ENCODE peak calls at places on chromosomes 4 and X, in five cellular contexts. One of them, this sample, is unnamed.

GRCh38 chr4:74206088-74206826 is 48.3 kb downstream of the MTHFD2L start:
- DNase-seq in GM06990: peak
- DNase-seq in left ventricle myocardium inferior: no peak
- DNase-seq in OCI-LY7: no peak
- DNase-seq in ovary: no peak
- DNase-seq in this sample: no peak

GRCh38 chr4:88937081-88937480 is 119.9 kb downstream of the FAM13A start:
- DNase-seq in GM06990: no peak
- DNase-seq in left ventricle myocardium inferior: no peak
- DNase-seq in OCI-LY7: no peak
- DNase-seq in ovary: no peak
- DNase-seq in this sample: no peak

GRCh38 chr4:176137626-176138025 is 57.8 kb downstream of the SPATA4 start:
- DNase-seq in GM06990: no peak
- DNase-seq in left ventricle myocardium inferior: no peak
- DNase-seq in OCI-LY7: no peak
- DNase-seq in ovary: no peak
- DNase-seq in this sample: no peak

GRCh38 chr4:147709999-147710398 is 21.9 kb upstream of the ARHGAP10 start:
- DNase-seq in GM06990: no peak
- DNase-seq in left ventricle myocardium inferior: no peak
- DNase-seq in OCI-LY7: no peak
- DNase-seq in ovary: no peak
- DNase-seq in this sample: no peak

GRCh38 chr4:75919914-75920313 is 17.7 kb upstream of the PPEF2 start:
- DNase-seq in GM06990: no peak
- DNase-seq in left ventricle myocardium inferior: peak
- DNase-seq in OCI-LY7: no peak
- DNase-seq in ovary: peak
- DNase-seq in this sample: no peak

GRCh38 chrX:22594771-22595170 is 322.1 kb downstream of the CBLL2 start:
- DNase-seq in GM06990: no peak
- DNase-seq in left ventricle myocardium inferior: no peak
- DNase-seq in OCI-LY7: no peak
- DNase-seq in ovary: no peak
- DNase-seq in this sample: no peak

GRCh38 chr4:185062606-185063005 is 44.3 kb downstream of the HELT start:
- DNase-seq in GM06990: no peak
- DNase-seq in left ventricle myocardium inferior: no peak
- DNase-seq in OCI-LY7: no peak
- DNase-seq in ovary: no peak
- DNase-seq in this sample: no peak

GRCh38 chr4:40573593-40574311 is 55.9 kb downstream of the RBM47 start:
- DNase-seq in GM06990: peak
- DNase-seq in left ventricle myocardium inferior: no peak
- DNase-seq in OCI-LY7: peak
- DNase-seq in ovary: no peak
- DNase-seq in this sample: no peak

GRCh38 chrX:44872319-44872816 is 620 bp upstream of the KDM6A start:
- DNase-seq in GM06990: no peak
- DNase-seq in left ventricle myocardium inferior: no peak
- DNase-seq in OCI-LY7: no peak
- DNase-seq in ovary: no peak
- DNase-seq in this sample: peak

GRCh38 chr4:182897601-182898478 is 19.3 kb downstream of the DCTD start:
- DNase-seq in GM06990: no peak
- DNase-seq in left ventricle myocardium inferior: no peak
- DNase-seq in OCI-LY7: no peak
- DNase-seq in ovary: no peak
- DNase-seq in this sample: no peak

GRCh38 chrX:15680401-15680800 is 15.8 kb upstream of the CLTRN start:
- DNase-seq in GM06990: peak
- DNase-seq in left ventricle myocardium inferior: no peak
- DNase-seq in OCI-LY7: no peak
- DNase-seq in ovary: no peak
- DNase-seq in this sample: no peak

GRCh38 chr4:41448935-41449334 is 89.0 kb upstream of the LIMCH1 start:
- DNase-seq in GM06990: no peak
- DNase-seq in left ventricle myocardium inferior: peak
- DNase-seq in OCI-LY7: no peak
- DNase-seq in ovary: peak
- DNase-seq in this sample: peak

GRCh38 chr4:151325320-151326246 is at the start of gene SH3D19:
- DNase-seq in GM06990: no peak
- DNase-seq in left ventricle myocardium inferior: peak
- DNase-seq in OCI-LY7: no peak
- DNase-seq in ovary: peak
- DNase-seq in this sample: peak

GRCh38 chrX:40524423-40524822 is 56.3 kb upstream of the ATP6AP2 start:
- DNase-seq in GM06990: no peak
- DNase-seq in left ventricle myocardium inferior: no peak
- DNase-seq in OCI-LY7: no peak
- DNase-seq in ovary: no peak
- DNase-seq in this sample: no peak

GRCh38 chrX:69156638-69157037 is 8.6 kb downstream of the PJA1 start:
- DNase-seq in GM06990: no peak
- DNase-seq in left ventricle myocardium inferior: no peak
- DNase-seq in OCI-LY7: no peak
- DNase-seq in ovary: no peak
- DNase-seq in this sample: no peak

GRCh38 chrX:136839196-136839595 is 41.3 kb downstream of the RBMX start:
- DNase-seq in GM06990: no peak
- DNase-seq in left ventricle myocardium inferior: no peak
- DNase-seq in OCI-LY7: no peak
- DNase-seq in ovary: no peak
- DNase-seq in this sample: no peak

GRCh38 chrX:2176274-2176673 is 324.5 kb downstream of the DHRSX start:
- DNase-seq in GM06990: no peak
- DNase-seq in left ventricle myocardium inferior: no peak
- DNase-seq in OCI-LY7: no peak
- DNase-seq in ovary: no peak
- DNase-seq in this sample: no peak

GRCh38 chrX:119008122-119008744 is 33.8 kb downstream of the LONRF3 start:
- DNase-seq in GM06990: no peak
- DNase-seq in left ventricle myocardium inferior: no peak
- DNase-seq in OCI-LY7: peak
- DNase-seq in ovary: no peak
- DNase-seq in this sample: no peak

GRCh38 chr4:146153964-146154536 is 21.5 kb upstream of the LSM6 start:
- DNase-seq in GM06990: no peak
- DNase-seq in left ventricle myocardium inferior: no peak
- DNase-seq in OCI-LY7: no peak
- DNase-seq in ovary: no peak
- DNase-seq in this sample: no peak

GRCh38 chrX:78624884-78625283 is 34.2 kb downstream of the RTL3 start:
- DNase-seq in GM06990: no peak
- DNase-seq in left ventricle myocardium inferior: no peak
- DNase-seq in OCI-LY7: no peak
- DNase-seq in ovary: no peak
- DNase-seq in this sample: no peak

GRCh38 chr4:36243355-36244256 is 708 bp downstream of the ARAP2 start:
- DNase-seq in GM06990: peak
- DNase-seq in left ventricle myocardium inferior: peak
- DNase-seq in OCI-LY7: no peak
- DNase-seq in ovary: peak
- DNase-seq in this sample: no peak

GRCh38 chrX:10404435-10404834 is 215.9 kb downstream of the MID1 start:
- DNase-seq in GM06990: no peak
- DNase-seq in left ventricle myocardium inferior: no peak
- DNase-seq in OCI-LY7: no peak
- DNase-seq in ovary: no peak
- DNase-seq in this sample: no peak

GRCh38 chrX:154540897-154541535 is 5.6 kb downstream of the G6PD start:
- DNase-seq in GM06990: no peak
- DNase-seq in left ventricle myocardium inferior: no peak
- DNase-seq in OCI-LY7: no peak
- DNase-seq in ovary: no peak
- DNase-seq in this sample: no peak

GRCh38 chr4:143300860-143301259 is 35.8 kb upstream of the GAB1 start:
- DNase-seq in GM06990: no peak
- DNase-seq in left ventricle myocardium inferior: no peak
- DNase-seq in OCI-LY7: no peak
- DNase-seq in ovary: no peak
- DNase-seq in this sample: no peak

GRCh38 chr4:182828678-182829025 is 88.5 kb downstream of the DCTD start:
- DNase-seq in GM06990: no peak
- DNase-seq in left ventricle myocardium inferior: no peak
- DNase-seq in OCI-LY7: no peak
- DNase-seq in ovary: no peak
- DNase-seq in this sample: no peak

GRCh38 chr4:74044676-74045075 is 6.2 kb upstream of the CXCL3 start:
- DNase-seq in GM06990: no peak
- DNase-seq in left ventricle myocardium inferior: no peak
- DNase-seq in OCI-LY7: no peak
- DNase-seq in ovary: no peak
- DNase-seq in this sample: no peak

GRCh38 chr4:47719576-47719975 is 118.3 kb downstream of the CORIN start:
- DNase-seq in GM06990: no peak
- DNase-seq in left ventricle myocardium inferior: no peak
- DNase-seq in OCI-LY7: no peak
- DNase-seq in ovary: no peak
- DNase-seq in this sample: no peak

GRCh38 chr4:101200561-101200960 is 146.8 kb downstream of the PPP3CA start:
- DNase-seq in GM06990: no peak
- DNase-seq in left ventricle myocardium inferior: no peak
- DNase-seq in OCI-LY7: no peak
- DNase-seq in ovary: no peak
- DNase-seq in this sample: no peak

GRCh38 chrX:25156323-25156722 is 140.6 kb upstream of the ARX start:
- DNase-seq in GM06990: no peak
- DNase-seq in left ventricle myocardium inferior: no peak
- DNase-seq in OCI-LY7: no peak
- DNase-seq in ovary: no peak
- DNase-seq in this sample: no peak

GRCh38 chr4:81466841-81467671 is 4.7 kb downstream of the RASGEF1B start:
- DNase-seq in GM06990: no peak
- DNase-seq in left ventricle myocardium inferior: no peak
- DNase-seq in OCI-LY7: peak
- DNase-seq in ovary: no peak
- DNase-seq in this sample: no peak

GRCh38 chr4:181685911-181686310 is 557.3 kb upstream of the TENM3 start:
- DNase-seq in GM06990: no peak
- DNase-seq in left ventricle myocardium inferior: no peak
- DNase-seq in OCI-LY7: no peak
- DNase-seq in ovary: no peak
- DNase-seq in this sample: no peak

GRCh38 chr4:100823066-100823992 is 305.5 kb upstream of the EMCN start:
- DNase-seq in GM06990: peak
- DNase-seq in left ventricle myocardium inferior: no peak
- DNase-seq in OCI-LY7: no peak
- DNase-seq in ovary: no peak
- DNase-seq in this sample: no peak

GRCh38 chr4:98661356-98662054 is 3.1 kb upstream of the TSPAN5 start:
- DNase-seq in GM06990: no peak
- DNase-seq in left ventricle myocardium inferior: no peak
- DNase-seq in OCI-LY7: no peak
- DNase-seq in ovary: no peak
- DNase-seq in this sample: no peak

GRCh38 chrX:77704881-77705280 is 81.1 kb downstream of the ATRX start:
- DNase-seq in GM06990: no peak
- DNase-seq in left ventricle myocardium inferior: no peak
- DNase-seq in OCI-LY7: no peak
- DNase-seq in ovary: no peak
- DNase-seq in this sample: no peak

GRCh38 chrX:7088968-7089615 is 58.4 kb upstream of the STS start:
- DNase-seq in GM06990: no peak
- DNase-seq in left ventricle myocardium inferior: no peak
- DNase-seq in OCI-LY7: peak
- DNase-seq in ovary: no peak
- DNase-seq in this sample: no peak
- TF ChIP-seq CTCF in GM06990: peak
- TF ChIP-seq CTCF in left ventricle myocardium inferior: no peak
- TF ChIP-seq CTCF in OCI-LY7: peak
- TF ChIP-seq CTCF in ovary: no peak
- TF ChIP-seq CTCF in this sample: no peak

DNA sequence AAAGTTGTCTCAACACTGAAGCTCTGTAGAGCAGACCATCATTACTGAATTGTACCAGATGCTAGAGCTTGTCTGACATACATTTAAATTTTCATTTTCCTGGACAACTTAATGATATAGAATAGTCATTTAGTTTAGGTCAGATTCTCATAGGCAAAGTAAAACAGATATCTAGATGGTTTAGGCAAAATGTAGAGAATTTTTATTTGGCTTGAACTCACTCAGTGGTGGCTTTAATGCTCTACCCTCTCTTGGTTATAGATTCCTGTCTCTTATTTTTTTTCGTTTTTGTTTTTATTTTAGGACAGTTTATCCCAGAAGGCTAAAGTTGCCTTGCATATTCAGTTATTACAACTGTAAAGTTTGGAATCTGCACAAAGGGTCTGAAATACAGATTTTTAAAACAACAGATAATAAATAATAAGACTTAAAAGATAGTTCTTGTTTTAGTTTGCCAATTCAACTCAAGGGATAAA is 4.0 kb upstream of the IRS4 start:
- DNase-seq in GM06990: no peak
- DNase-seq in left ventricle myocardium inferior: no peak
- DNase-seq in OCI-LY7: no peak
- DNase-seq in ovary: no peak
- DNase-seq in this sample: no peak
- H3K4me3 ChIP-seq in GM06990: no peak
- H3K4me3 ChIP-seq in left ventricle myocardium inferior: no peak
- H3K4me3 ChIP-seq in OCI-LY7: no peak
- H3K4me3 ChIP-seq in ovary: no peak
- H3K4me3 ChIP-seq in this sample: no peak

DNA sequence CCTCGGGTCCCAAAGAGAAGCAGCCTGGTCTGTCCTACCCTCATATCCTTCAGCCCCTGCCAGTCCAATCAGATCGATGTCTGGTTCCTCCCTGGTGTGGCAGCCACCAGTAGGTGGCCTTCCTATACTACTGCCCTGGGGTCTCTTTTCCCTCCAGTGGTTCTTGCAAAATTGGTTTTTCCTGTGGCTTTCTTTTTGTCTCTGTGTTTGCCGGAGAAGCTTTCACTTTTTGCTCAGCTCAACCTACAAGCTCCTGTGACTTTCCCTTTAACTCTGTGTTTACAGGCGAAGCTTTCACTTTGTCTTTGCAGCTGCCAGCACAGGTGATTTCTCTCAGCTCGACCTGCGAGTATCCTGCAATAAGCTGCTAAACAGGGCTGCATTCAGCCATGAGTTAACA is 46.8 kb downstream of the UGT2A3 start:
- DNase-seq in GM06990: no peak
- DNase-seq in left ventricle myocardium inferior: no peak
- DNase-seq in OCI-LY7: no peak
- DNase-seq in ovary: no peak
- DNase-seq in this sample: no peak
- TF ChIP-seq CTCF in GM06990: peak
- TF ChIP-seq CTCF in left ventricle myocardium inferior: no peak
- TF ChIP-seq CTCF in OCI-LY7: no peak
- TF ChIP-seq CTCF in ovary: no peak
- TF ChIP-seq CTCF in this sample: no peak

DNA sequence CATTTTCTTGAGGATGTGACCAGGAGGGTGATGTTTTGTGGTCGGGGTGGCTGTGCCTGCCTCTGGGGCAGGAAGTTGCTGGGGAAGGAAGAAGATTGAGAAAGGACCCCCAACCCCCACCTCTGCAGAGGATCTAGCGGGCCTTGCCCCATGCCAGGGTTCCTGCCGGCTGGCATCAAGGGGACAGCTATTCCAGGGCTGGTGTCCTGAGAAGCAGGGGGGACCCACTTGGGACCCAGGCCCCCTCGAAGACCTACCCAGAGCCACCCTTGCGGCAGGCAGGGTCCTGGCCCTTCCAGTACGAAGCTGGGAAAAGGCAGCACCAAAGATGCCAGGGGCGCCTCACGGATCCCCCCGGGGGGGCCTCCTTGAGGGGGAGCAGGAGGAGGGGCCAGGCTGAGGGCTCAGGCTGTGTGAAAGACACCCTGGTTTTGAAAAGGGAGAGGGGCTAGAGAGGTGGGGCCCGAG is 6.6 kb downstream of the SH3BP2 start:
- DNase-seq in GM06990: peak
- DNase-seq in left ventricle myocardium inferior: peak
- DNase-seq in OCI-LY7: no peak
- DNase-seq in ovary: peak
- DNase-seq in this sample: peak
- H3K4me3 ChIP-seq in GM06990: peak
- H3K4me3 ChIP-seq in left ventricle myocardium inferior: peak
- H3K4me3 ChIP-seq in OCI-LY7: no peak
- H3K4me3 ChIP-seq in ovary: no peak
- H3K4me3 ChIP-seq in this sample: no peak